ENCODE peak calls at places on chromosomes 3 and 15, in eight cellular contexts. J is CD8-positive, alpha-beta memory T cell; Q is lung; E is pancreas; I is effector memory CD4-positive, alpha-beta T cell; P is right lobe of liver; T is aorta; S is heart left ventricle. A is an unnamed sample. For H3K4me1, H3K27me3 and H3K36me3, the result is how much of the 10 kb centered on the place peaks cover.

GRCh38 chr3:160374472-160374871 is 24.6 kb downstream of the IFT80 start:
- DNase-seq in T (no peak), I (no peak), J (no peak), P (no peak), S (no peak), E (no peak), Q (no peak), A (no peak)

GRCh38 chr3:13770390-13771169 is 109.3 kb downstream of the WNT7A start:
- DNase-seq in J (no peak), S (no peak), T (no peak), I (no peak), Q (no peak), P (no peak), E (peak), A (peak)

GRCh38 chr3:170553788-170554620 is 31.9 kb downstream of the SLC7A14 start:
- DNase-seq in E (no peak), Q (no peak), I (no peak), S (no peak), T (no peak), J (no peak), P (no peak), A (no peak)

GRCh38 chr3:71780430-71780829 is 4.5 kb downstream of the PROK2 start:
- DNase-seq in Q (no peak), J (no peak), S (no peak), T (no peak), I (no peak), E (no peak), P (no peak), A (peak)

GRCh38 chr3:51970606-51971300 is 3.1 kb downstream of the ABHD14B start:
- DNase-seq in J (no peak), P (peak), Q (no peak), T (no peak), S (no peak), I (no peak), E (peak), A (peak)

GRCh38 chr3:17910922-17911321 is 168.5 kb upstream of the TBC1D5 start:
- DNase-seq in S (no peak), E (no peak), Q (no peak), P (no peak), J (no peak), I (no peak), T (no peak), A (no peak)

GRCh38 chr3:43769097-43769470 is 78.3 kb downstream of the ABHD5 start:
- DNase-seq in T (no peak), J (no peak), S (no peak), P (no peak), E (no peak), Q (no peak), I (no peak), A (no peak)

GRCh38 chr3:130515755-130516154 is 1.2 kb upstream of the COL6A6 start:
- DNase-seq in E (no peak), I (no peak), T (no peak), Q (no peak), J (no peak), S (no peak), P (no peak), A (no peak)

GRCh38 chr3:146715176-146715575 is 110.0 kb upstream of the PLSCR5 start:
- DNase-seq in P (no peak), I (no peak), T (no peak), S (no peak), J (no peak), E (no peak), Q (no peak), A (no peak)

GRCh38 chr3:66401578-66402382 is 99.0 kb downstream of the LRIG1 start:
- DNase-seq in E (peak), Q (no peak), T (no peak), I (no peak), S (no peak), P (no peak), J (no peak), A (peak)

GRCh38 chr3:124258057-124258500 is 266.2 kb upstream of the ROPN1 start:
- DNase-seq in S (no peak), I (no peak), E (peak), Q (no peak), T (no peak), P (peak), J (no peak), A (no peak)

GRCh38 chr3:141656771-141657170 is 81.3 kb upstream of the RNF7 start:
- DNase-seq in E (no peak), Q (no peak), S (no peak), P (no peak), T (no peak), I (no peak), J (no peak), A (peak)

GRCh38 chr3:1380926-1381646 is 288.3 kb downstream of the CNTN6 start:
- DNase-seq in S (no peak), I (no peak), P (no peak), E (no peak), J (no peak), T (no peak), Q (no peak), A (no peak)

GRCh38 chr3:52645549-52645948 is 40.2 kb downstream of the PBRM1 start:
- DNase-seq in P (no peak), S (no peak), E (no peak), J (no peak), I (no peak), Q (no peak), T (no peak), A (no peak)

GRCh38 chr3:52310861-52311566 is 5.1 kb upstream of the DNAH1 start:
- DNase-seq in J (peak), P (no peak), S (no peak), E (no peak), T (no peak), I (peak), Q (no peak), A (no peak)

GRCh38 chr15:64314456-64314855 is 41.5 kb downstream of the CSNK1G1 start:
- DNase-seq in T (no peak), E (no peak), P (no peak), S (no peak), I (no peak), Q (no peak), J (no peak), A (no peak)

GRCh38 chr15:51888593-51889195 is 59.2 kb downstream of the TMOD3 start:
- DNase-seq in E (no peak), T (no peak), P (no peak), S (no peak), Q (no peak), I (no peak), J (no peak), A (no peak)

GRCh38 chr3:10772230-10773161 is 43.5 kb upstream of the SLC6A11 start:
- DNase-seq in T (no peak), E (no peak), S (no peak), Q (no peak), I (no peak), J (no peak), P (no peak), A (peak)

GRCh38 chr3:64493149-64493548 is 194.7 kb downstream of the ADAMTS9 start:
- DNase-seq in T (no peak), E (no peak), J (no peak), P (no peak), Q (no peak), I (no peak), S (no peak), A (no peak)

GRCh38 chr15:28786521-28786920 is 61.9 kb downstream of the GOLGA6L7 start:
- DNase-seq in P (no peak), T (no peak), J (no peak), S (no peak), Q (no peak), E (no peak), I (no peak), A (no peak)

GRCh38 chr3:129386984-129387383 is 41.5 kb downstream of the EFCAB12 start:
- DNase-seq in E (no peak), P (no peak), S (no peak), T (no peak), J (no peak), I (no peak), Q (no peak), A (no peak)

GRCh38 chr3:184337315-184337714 is at the start of gene FAM131A:
- DNase-seq in S (peak), P (no peak), J (no peak), I (no peak), T (peak), Q (no peak), E (no peak), A (no peak)

GRCh38 chr3:56022619-56023018 is 445.6 kb downstream of the ERC2 start:
- DNase-seq in J (no peak), I (no peak), E (no peak), S (no peak), T (no peak), Q (no peak), P (no peak), A (no peak)
- H3K4me1 ChIP-seq in J (under half), I (under half), E (under half), S (under half), T (under half), Q (under half), P (under half), A (under half)

GRCh38 chr3:35641920-35642532 is 2.7 kb downstream of the ARPP21 start:
- DNase-seq in E (no peak), T (no peak), P (no peak), Q (no peak), I (no peak), S (no peak), J (no peak), A (no peak)
- H3K27me3 ChIP-seq in E (under half), T (under half), P (under half), Q (under half), I (under half), S (under half), J (under half), A (half or more)

DNA sequence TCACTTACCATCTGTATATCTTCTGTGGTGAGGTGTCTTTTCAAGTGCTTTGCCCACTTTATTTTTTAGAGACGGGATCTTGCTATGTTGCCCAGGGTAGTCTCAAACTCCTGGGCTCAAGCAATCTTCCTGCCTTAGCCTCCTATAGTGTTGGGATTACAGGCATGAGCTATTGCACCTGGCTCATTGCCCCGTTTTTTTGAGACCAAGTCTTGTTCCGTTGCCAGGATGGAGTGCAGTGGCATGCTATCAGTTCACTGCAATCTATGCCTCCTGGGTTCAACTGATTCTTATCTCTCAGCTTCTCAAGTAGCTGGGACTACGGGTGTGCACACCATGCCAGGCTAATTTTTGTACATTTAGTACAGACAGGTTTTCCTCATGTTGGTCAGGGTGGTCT is 52.5 kb upstream of the TTBK2 start:
- DNase-seq in S (no peak), I (no peak), P (no peak), J (no peak), Q (no peak), T (no peak), E (no peak), A (no peak)
- H3K36me3 ChIP-seq in S (under half), I (under half), P (under half), J (under half), Q (under half), T (under half), E (under half), A (half or more)

GRCh38 chr15:92843819-92844218 is 56.3 kb upstream of the CHD2 start:
- DNase-seq in P (no peak), Q (no peak), S (no peak), J (no peak), T (no peak), I (no peak), E (no peak), A (no peak)
- H3K4me1 ChIP-seq in P (under half), Q (under half), S (under half), J (half or more), T (under half), I (under half), E (under half), A (under half)